ENCODE peak calls at places on chromosome 2, in eight cellular contexts. S is glutamatergic neuron, N is lower leg skin, B is IMR-90, W is GM13976, T is heart right ventricle, F is heart left ventricle, M is type B pancreatic cell. D is an unnamed sample.

GRCh38 chr2:65937379-65938160 is 497.4 kb upstream of the MEIS1 start:
- DNase-seq in F (no peak), B (peak; percentile 17), W (no peak), T (no peak), M (no peak), N (no peak), S (no peak), D (no peak)

GRCh38 chr2:6986251-6986893 is 69.2 kb downstream of the RNF144A start:
- DNase-seq in W (no peak), N (no peak), B (no peak), M (no peak), S (no peak), F (no peak), T (no peak), D (no peak)

GRCh38 chr2:62221141-62221540 is 25.2 kb downstream of the B3GNT2 start:
- DNase-seq in N (no peak), B (peak; percentile 30), S (no peak), W (no peak), F (no peak), T (no peak), M (no peak), D (no peak)

GRCh38 chr2:231622963-231623362 is 30.3 kb downstream of the TEX44 start:
- DNase-seq in M (no peak), B (no peak), F (no peak), W (no peak), N (no peak), S (no peak), T (no peak), D (no peak)

GRCh38 chr2:204046145-204046544 is 109.6 kb downstream of the ICOS start:
- DNase-seq in S (no peak), W (peak; percentile 30), B (no peak), M (no peak), T (no peak), F (no peak), N (no peak), D (no peak)

GRCh38 chr2:229170171-229170570 is 100.9 kb downstream of the PID1 start:
- DNase-seq in F (no peak), W (no peak), M (no peak), T (no peak), B (no peak), N (no peak), S (no peak), D (no peak)

GRCh38 chr2:224401641-224402342 is at the start of gene FAM124B:
- DNase-seq in B (peak; percentile 42), N (peak; percentile 88), T (peak; percentile 61), W (no peak), S (peak; percentile 60), F (peak; percentile 66), M (no peak), D (no peak)

GRCh38 chr2:65626831-65627230 is 194.4 kb upstream of the SPRED2 start:
- DNase-seq in F (no peak), B (no peak), T (no peak), W (no peak), S (no peak), M (no peak), N (no peak), D (no peak)

GRCh38 chr2:120896126-120896525 is 160.5 kb downstream of the GLI2 start:
- DNase-seq in B (no peak), S (no peak), M (no peak), T (no peak), F (no peak), N (no peak), W (no peak), D (no peak)

GRCh38 chr2:214107731-214108130 is 303.1 kb upstream of the VWC2L start:
- DNase-seq in T (no peak), B (no peak), M (no peak), S (no peak), F (no peak), N (no peak), W (no peak), D (no peak)

GRCh38 chr2:28915939-28916338 is 21.5 kb downstream of the WDR43 start:
- DNase-seq in S (no peak), B (no peak), M (no peak), T (no peak), W (no peak), F (no peak), N (no peak), D (no peak)

GRCh38 chr2:37896319-37896718 is 28.8 kb upstream of the RMDN2 start:
- DNase-seq in M (no peak), T (no peak), F (no peak), N (no peak), B (no peak), S (no peak), W (no peak), D (no peak)
- TF ChIP-seq CTCF in M (no peak), T (no peak), F (no peak), N (no peak), B (peak; percentile 8), S (no peak), W (peak; percentile 15), D (no peak)

DNA sequence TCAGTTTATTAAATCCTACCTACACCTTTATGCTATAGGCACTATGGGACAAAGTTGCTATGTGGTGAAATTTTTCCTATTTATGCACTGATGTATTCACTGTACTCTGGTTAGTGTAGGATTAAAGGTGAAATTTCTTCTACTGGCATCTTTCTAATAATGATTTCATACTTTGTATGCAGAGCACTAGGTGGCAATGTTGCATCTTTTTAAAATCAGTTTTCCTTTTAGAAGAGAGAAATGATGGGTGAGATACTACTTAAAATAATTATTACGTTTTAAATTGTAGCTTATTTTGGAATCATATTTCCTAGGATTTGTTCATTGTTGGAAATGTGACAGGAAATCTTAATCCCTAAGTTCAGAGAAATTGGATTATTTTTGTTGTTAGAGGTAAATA is 150.9 kb downstream of the CD8B2 start:
- DNase-seq in F (no peak), M (no peak), N (no peak), T (no peak), B (peak; percentile 1), S (no peak), W (peak; percentile 19), D (no peak)
- TF ChIP-seq CTCF in F (peak; percentile 58), M (peak; percentile 81), N (no peak), T (peak; percentile 66), B (peak; percentile 33), S (peak; percentile 42), W (no peak), D (peak; percentile 38)

GRCh38 chr2:165539985-165540384 is 70.5 kb downstream of the CSRNP3 start:
- DNase-seq in T (no peak), F (no peak), N (no peak), B (no peak), S (no peak), W (no peak), M (no peak), D (no peak)
- TF ChIP-seq CTCF in T (no peak), F (no peak), N (no peak), B (no peak), S (no peak), W (no peak), M (no peak), D (no peak)

DNA sequence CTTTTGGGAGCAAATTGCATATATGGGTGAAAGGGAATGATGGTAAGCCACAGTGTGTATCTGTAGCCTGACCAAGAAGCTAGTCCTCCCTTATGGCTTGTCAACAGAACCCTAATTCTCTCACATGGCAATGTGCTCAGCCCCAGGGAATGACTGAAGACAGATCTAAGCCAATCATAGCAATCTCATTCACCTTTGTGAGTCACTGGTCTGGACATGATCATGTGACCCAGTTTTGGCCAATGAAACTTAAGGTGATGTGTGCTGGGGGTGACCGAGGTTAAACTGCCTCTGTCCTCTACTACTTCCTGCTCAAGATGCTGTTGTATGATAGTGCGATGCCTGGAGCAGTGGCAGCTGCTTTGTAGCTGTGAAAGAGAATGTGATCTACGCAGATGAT is 491.2 kb upstream of the HS6ST1 start:
- DNase-seq in W (no peak), F (no peak), B (no peak), N (no peak), M (no peak), T (no peak), S (no peak), D (no peak)
- TF ChIP-seq CTCF in W (no peak), F (no peak), B (no peak), N (no peak), M (no peak), T (no peak), S (no peak), D (no peak)

GRCh38 chr2:119248751-119249150 is 25.1 kb downstream of the STEAP3 start:
- DNase-seq in F (no peak), M (no peak), T (no peak), W (no peak), S (no peak), B (no peak), N (peak; percentile 62), D (peak; percentile 32)

GRCh38 chr2:119247844-119248271 is 24.2 kb downstream of the STEAP3 start:
- DNase-seq in S (no peak), W (no peak), T (no peak), M (no peak), N (peak; percentile 68), F (no peak), B (no peak), D (no peak)

GRCh38 chr2:119248311-119248710 is 24.7 kb downstream of the STEAP3 start:
- DNase-seq in N (peak; percentile 61), F (no peak), M (no peak), B (peak; percentile 88), T (no peak), W (no peak), S (no peak), D (peak; percentile 64)

GRCh38 chr2:119245841-119246230 is 22.2 kb downstream of the STEAP3 start:
- DNase-seq in T (no peak), F (no peak), N (no peak), M (no peak), S (no peak), W (no peak), B (no peak), D (no peak)

DNA sequence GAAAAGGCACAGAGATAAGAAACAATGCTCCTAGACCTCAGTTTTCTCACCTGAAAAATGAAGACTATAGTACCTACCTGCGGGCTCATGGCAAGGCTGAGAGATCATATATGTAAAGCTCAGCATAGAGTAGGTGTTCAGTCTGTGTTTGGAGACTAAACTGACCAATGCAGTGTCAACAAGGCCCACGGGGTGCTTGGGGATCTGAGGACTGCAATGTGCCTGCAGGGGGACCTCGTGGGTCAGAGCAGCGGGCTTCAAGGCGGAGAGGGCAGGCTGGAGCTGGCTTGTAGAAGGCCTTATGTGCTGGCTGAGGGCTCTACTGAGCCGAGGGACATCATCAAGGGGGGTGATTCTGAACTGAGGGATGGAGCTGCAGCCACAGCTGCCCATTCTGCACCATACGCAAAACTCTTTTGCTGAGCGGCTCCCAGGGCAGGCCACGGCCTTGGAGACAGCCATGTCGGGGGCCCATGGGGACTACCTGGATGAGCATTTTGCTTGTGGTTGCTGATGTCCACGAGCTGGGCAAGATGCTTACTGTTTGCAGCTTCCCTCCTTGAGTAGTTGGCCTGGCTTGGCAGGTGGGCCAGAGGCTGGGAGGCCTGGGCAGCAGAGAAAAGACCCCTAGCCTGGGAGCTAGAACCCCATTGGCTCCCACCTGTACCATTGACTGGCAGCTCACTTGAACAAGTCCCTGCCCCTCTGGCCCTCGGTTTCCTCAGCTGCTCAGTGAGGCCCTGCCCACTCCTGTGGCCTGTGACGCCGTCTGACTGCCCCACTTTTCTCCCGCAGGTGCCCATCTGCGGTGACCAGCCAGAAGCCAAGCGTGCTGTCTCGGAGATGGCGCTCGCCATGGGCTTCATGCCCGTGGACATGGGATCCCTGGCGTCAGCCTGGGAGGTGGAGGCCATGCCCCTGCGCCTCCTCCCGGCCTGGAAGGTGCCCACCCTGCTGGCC is 23.5 kb downstream of the STEAP3 start:
- DNase-seq in B (no peak), W (no peak), S (no peak), F (no peak), M (no peak), N (peak; percentile 79), T (no peak), D (no peak)
- TF ChIP-seq CTCF in B (no peak), W (no peak), S (no peak), F (no peak), M (no peak), N (no peak), T (no peak), D (no peak)

GRCh38 chr2:133421516-133422324 is 146.5 kb downstream of the NCKAP5 start:
- DNase-seq in S (no peak), T (peak; percentile 14), W (no peak), F (peak; percentile 23), B (peak; percentile 66), M (no peak), N (peak; percentile 5), D (peak; percentile 45)
- TF ChIP-seq CTCF in S (no peak), T (peak; percentile 28), W (no peak), F (peak; percentile 5), B (peak; percentile 22), M (no peak), N (no peak), D (no peak)